ENCODE peak calls at places on chromosomes 12 and 14, in five cellular contexts. B is thyroid gland, Y is lung, L is left ventricle myocardium inferior, I is sigmoid colon. D is an unnamed sample.

GRCh38 chr12:2678416-2678815 is 116.4 kb upstream of the FKBP4 start:
- DNase-seq in B (no peak), Y (no peak), L (no peak), I (no peak), D (no peak)

GRCh38 chr12:50313256-50313931 is 30.1 kb upstream of the LIMA1 start:
- DNase-seq in B (no peak), Y (no peak), L (no peak), I (no peak), D (no peak)

GRCh38 chr12:117076410-117077372 is 22.5 kb downstream of the TESC start:
- DNase-seq in B (peak; percentile 81), Y (no peak), L (no peak), I (no peak), D (no peak)

GRCh38 chr12:57242329-57242690 is 8.7 kb downstream of the STAC3 start:
- DNase-seq in B (peak; percentile 34), Y (no peak), L (peak; percentile 60), I (peak; percentile 71), D (no peak)

GRCh38 chr12:16348435-16349131 is 1.1 kb downstream of the MGST1 start:
- DNase-seq in B (peak; percentile 7), Y (no peak), L (no peak), I (no peak), D (no peak)

GRCh38 chr12:89016970-89017778 is 335.1 kb downstream of the DUSP6 start:
- DNase-seq in B (peak; percentile 14), Y (peak; percentile 36), L (peak; percentile 13), I (peak; percentile 61), D (no peak)

GRCh38 chr12:44774815-44775411 is 101.2 kb downstream of the NELL2 start:
- DNase-seq in B (peak; percentile 31), Y (no peak), L (no peak), I (no peak), D (peak; percentile 67)

GRCh38 chr12:1644523-1645438 is 15.8 kb downstream of the WNT5B start:
- DNase-seq in B (peak; percentile 71), Y (peak; percentile 58), L (peak; percentile 88), I (peak; percentile 92), D (no peak)

GRCh38 chr14:96590190-96590860 is 88.1 kb downstream of the PAPOLA start:
- DNase-seq in B (no peak), Y (no peak), L (no peak), I (peak; percentile 33), D (no peak)

DNA sequence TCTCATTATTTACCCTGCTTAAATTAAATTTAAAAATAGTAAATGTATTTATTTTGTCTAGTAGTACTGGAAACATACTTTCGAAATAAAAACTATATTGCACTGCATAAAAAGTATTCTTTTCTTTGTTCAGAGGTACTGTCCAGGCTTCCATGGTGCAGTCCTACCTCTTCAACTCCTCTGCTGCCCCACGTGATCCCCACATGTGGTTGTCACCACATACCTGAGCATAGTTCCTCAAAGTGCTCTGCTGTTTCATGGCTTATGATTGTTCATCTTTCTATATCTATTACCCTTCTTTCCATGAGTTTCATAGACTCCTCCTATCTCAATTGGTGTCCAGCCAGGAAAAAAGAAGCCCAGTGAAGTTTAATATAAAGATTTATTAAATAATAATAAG is 317.5 kb upstream of the OR4E1 start:
- DNase-seq in B (no peak), Y (no peak), L (no peak), I (no peak), D (no peak)
- TF ChIP-seq CTCF in B (no peak), Y (no peak), L (no peak), I (no peak), D (no peak)

GRCh38 chr12:122093098-122093883 is 14.7 kb downstream of the MLXIP start:
- DNase-seq in B (no peak), Y (no peak), L (no peak), I (peak; percentile 50), D (no peak)
- H3K4me1 ChIP-seq in B (peaks cover 77% of the 10 kb centered on the region), Y (peaks cover 44% of the 10 kb centered on the region), L (peaks cover 86% of the 10 kb centered on the region), I (peaks cover 98% of the 10 kb centered on the region), D (peaks cover 93% of the 10 kb centered on the region)

GRCh38 chr12:84148335-84148734 is 764.3 kb downstream of the SLC6A15 start:
- DNase-seq in B (no peak), Y (no peak), L (no peak), I (no peak), D (no peak)
- H3K4me3 ChIP-seq in B (no peak overlapping the region), Y (no peak overlapping the region), L (no peak overlapping the region), I (no peak overlapping the region), D (no peak overlapping the region)

GRCh38 chr12:80632835-80633234 is 74.6 kb upstream of the MYF6 start:
- DNase-seq in B (peak; percentile 2), Y (no peak), L (no peak), I (no peak), D (no peak)
- TF ChIP-seq CTCF in B (peak; percentile 26), Y (no peak), L (no peak), I (no peak), D (no peak)

GRCh38 chr14:24437736-24438067 is 4.9 kb downstream of the SDR39U1 start:
- DNase-seq in B (no peak), Y (no peak), L (no peak), I (no peak), D (no peak)

GRCh38 chr14:24438198-24439095 is 4.1 kb downstream of the SDR39U1 start:
- DNase-seq in B (no peak), Y (no peak), L (no peak), I (no peak), D (no peak)

GRCh38 chr14:24440606-24441399 is 1.8 kb downstream of the SDR39U1 start:
- DNase-seq in B (no peak), Y (no peak), L (no peak), I (no peak), D (no peak)

GRCh38 chr14:24439830-24440605 is 2.6 kb downstream of the SDR39U1 start:
- DNase-seq in B (no peak), Y (no peak), L (no peak), I (peak; percentile 68), D (no peak)

GRCh38 chr14:24439257-24439656 is 3.3 kb downstream of the SDR39U1 start:
- DNase-seq in B (no peak), Y (no peak), L (no peak), I (no peak), D (no peak)
- H3K4me1 ChIP-seq in B (peaks cover 13% of the 10 kb centered on the region), Y (peaks cover 7% of the 10 kb centered on the region), L (peaks cover 80% of the 10 kb centered on the region), I (peaks cover 43% of the 10 kb centered on the region), D (peaks cover 48% of the 10 kb centered on the region)

DNA sequence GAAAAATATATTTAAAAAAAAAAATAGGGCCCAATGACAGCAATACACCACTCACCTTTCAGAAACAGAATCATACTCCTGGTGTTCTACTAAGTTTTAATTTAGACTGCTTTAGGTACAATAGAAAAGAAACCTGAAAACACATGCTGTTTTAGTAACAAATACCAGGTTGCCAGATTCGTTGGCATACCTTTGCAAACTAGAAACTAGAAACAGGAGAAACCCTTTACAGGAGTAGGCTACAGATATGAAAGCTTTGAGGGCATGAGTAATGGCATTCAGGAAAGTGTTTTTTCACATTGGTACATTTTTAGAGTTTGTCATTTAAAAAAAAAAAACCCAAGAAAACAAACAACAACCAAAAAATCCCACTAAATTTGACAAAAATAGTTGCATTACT is 4.1 kb downstream of the SIX1 start:
- DNase-seq in B (no peak), Y (no peak), L (no peak), I (no peak), D (no peak)
- H3K4me3 ChIP-seq in B (no peak overlapping the region), Y (no peak overlapping the region), L (no peak overlapping the region), I (no peak overlapping the region), D (no peak overlapping the region)

GRCh38 chr14:89955022-89955414 is 488 bp upstream of the EFCAB11 start:
- DNase-seq in B (no peak), Y (no peak), L (no peak), I (no peak), D (no peak)

GRCh38 chr14:89952581-89952980 is 1.9 kb downstream of the EFCAB11 start:
- DNase-seq in B (no peak), Y (no peak), L (no peak), I (no peak), D (no peak)

GRCh38 chr14:89953602-89954001 is 928 bp downstream of the EFCAB11 start:
- DNase-seq in B (no peak), Y (no peak), L (no peak), I (no peak), D (no peak)

GRCh38 chr14:89955418-89956293 is at the start of gene TDP1:
- DNase-seq in B (peak; percentile 96), Y (peak; percentile 89), L (peak; percentile 96), I (peak; percentile 97), D (peak; percentile 98)

GRCh38 chr14:89954045-89955021 is at the start of gene EFCAB11:
- DNase-seq in B (peak; percentile 98), Y (peak; percentile 96), L (peak; percentile 97), I (peak; percentile 99), D (peak; percentile 89)
- TF ChIP-seq CTCF in B (no peak), Y (peak; percentile 9), L (no peak), I (no peak), D (no peak)

D was measured in CD8-positive, alpha-beta T cell.